ENCODE peak calls at places on chromosome 1, in eight cellular contexts. C, L, J, T, R, Z, O and H are unnamed samples.

GRCh38 chr1:234698624-234699023 is 88.6 kb upstream of the IRF2BP2 start:
- DNase-seq in J (no peak), T (no peak), R (no peak), Z (no peak), O (no peak), C (no peak), L (no peak), H (no peak)

GRCh38 chr1:154733621-154734020 is 125.6 kb upstream of the ADAR start:
- DNase-seq in T (no peak), O (no peak), Z (no peak), J (no peak), L (no peak), R (no peak), C (no peak), H (no peak)

GRCh38 chr1:248841702-248842395 is 3.8 kb downstream of the ZNF672 start:
- DNase-seq in R (peak), Z (no peak), O (peak), T (peak), L (peak), J (no peak), C (no peak), H (peak)

GRCh38 chr1:226061793-226062557 is 541 bp upstream of the H3-3A start:
- DNase-seq in Z (peak), L (peak), R (peak), T (peak), J (peak), C (no peak), O (peak), H (peak)

GRCh38 chr1:225896937-225897549 is 8.1 kb upstream of the LEFTY1 start:
- DNase-seq in O (no peak), R (peak), J (no peak), T (peak), Z (no peak), C (no peak), L (peak), H (no peak)

GRCh38 chr1:197614916-197615692 is 160.2 kb downstream of the DENND1B start:
- DNase-seq in O (no peak), Z (no peak), C (peak), R (peak), J (peak), T (peak), L (peak), H (peak)

GRCh38 chr1:162674018-162674608 is 41.8 kb downstream of the DDR2 start:
- DNase-seq in L (no peak), T (no peak), Z (no peak), C (no peak), O (no peak), J (no peak), R (no peak), H (no peak)

GRCh38 chr1:238488406-238488805 is 597.7 kb upstream of the ZP4 start:
- DNase-seq in O (no peak), T (no peak), J (no peak), C (no peak), R (no peak), Z (no peak), L (no peak), H (no peak)

GRCh38 chr1:12601690-12602632 is 16.0 kb downstream of the DHRS3 start:
- DNase-seq in Z (no peak), J (peak), C (peak), R (no peak), T (no peak), O (peak), L (no peak), H (peak)

GRCh38 chr1:13823936-13824335 is 123.9 kb downstream of the PRDM2 start:
- DNase-seq in T (no peak), J (no peak), L (no peak), R (no peak), C (no peak), Z (no peak), O (no peak), H (no peak)

GRCh38 chr1:222889445-222889844 is 74.6 kb downstream of the DISP1 start:
- DNase-seq in Z (no peak), J (no peak), C (no peak), T (no peak), L (no peak), O (no peak), R (no peak), H (no peak)

GRCh38 chr1:111203681-111204210 is 3.3 kb upstream of the DENND2D start:
- DNase-seq in T (peak), J (peak), C (no peak), O (peak), L (peak), R (peak), Z (no peak), H (peak)

GRCh38 chr1:31523012-31523411 is 53.3 kb upstream of the TINAGL1 start:
- DNase-seq in Z (no peak), T (no peak), J (no peak), O (no peak), C (no peak), L (no peak), R (no peak), H (no peak)

GRCh38 chr1:228282329-228283042 is 74.6 kb downstream of the OBSCN start:
- DNase-seq in J (peak), L (no peak), Z (no peak), C (no peak), O (no peak), R (no peak), T (no peak), H (no peak)

GRCh38 chr1:12177999-12178441 is 11.2 kb downstream of the TNFRSF1B start:
- DNase-seq in T (peak), R (peak), L (peak), J (peak), O (peak), Z (no peak), C (no peak), H (no peak)

GRCh38 chr1:204080163-204080903 is 7.4 kb downstream of the SOX13 start:
- DNase-seq in C (no peak), J (peak), Z (peak), O (peak), L (no peak), R (no peak), T (no peak), H (no peak)

GRCh38 chr1:197638316-197638715 is 137.0 kb downstream of the DENND1B start:
- DNase-seq in T (no peak), Z (no peak), L (no peak), J (no peak), C (no peak), R (no peak), O (no peak), H (no peak)

GRCh38 chr1:107477233-107477632 is 336.4 kb downstream of the NTNG1 start:
- DNase-seq in R (peak), T (no peak), J (no peak), Z (no peak), O (no peak), L (peak), C (no peak), H (peak)

GRCh38 chr1:91015794-91016550 is 5.9 kb downstream of the ZNF644 start:
- DNase-seq in T (no peak), J (no peak), L (no peak), R (no peak), O (no peak), C (no peak), Z (no peak), H (no peak)

GRCh38 chr1:21663251-21663950 is 5.8 kb downstream of the RAP1GAP start:
- DNase-seq in C (no peak), O (peak), L (no peak), R (no peak), T (no peak), J (peak), Z (no peak), H (no peak)

GRCh38 chr1:207808911-207809555 is 57.2 kb downstream of the CD46 start:
- DNase-seq in C (no peak), O (no peak), T (no peak), Z (no peak), R (no peak), L (no peak), J (no peak), H (no peak)

GRCh38 chr1:184792450-184792969 is 37.9 kb upstream of the EDEM3 start:
- DNase-seq in O (peak), T (no peak), Z (no peak), R (no peak), C (no peak), L (no peak), J (peak), H (peak)

GRCh38 chr1:177567393-177567792 is 396.6 kb downstream of the BRINP2 start:
- DNase-seq in L (no peak), Z (no peak), J (no peak), C (no peak), O (no peak), T (no peak), R (no peak), H (no peak)

GRCh38 chr1:172180886-172181285 is 239.6 kb upstream of the C1orf105 start:
- DNase-seq in R (peak), T (peak), O (peak), Z (no peak), C (no peak), J (peak), L (peak), H (no peak)

GRCh38 chr1:151980287-151981177 is 13.1 kb downstream of the S100A10 start:
- DNase-seq in T (no peak), R (no peak), C (no peak), Z (no peak), O (peak), J (peak), L (no peak), H (no peak)

GRCh38 chr1:218496561-218496960 is 151.4 kb downstream of the TGFB2 start:
- DNase-seq in J (no peak), R (no peak), L (no peak), T (no peak), C (peak), O (no peak), Z (no peak), H (no peak)

GRCh38 chr1:171668372-171668771 is 15.9 kb upstream of the MYOC start:
- DNase-seq in O (no peak), R (no peak), J (no peak), Z (no peak), C (no peak), T (no peak), L (no peak), H (no peak)

GRCh38 chr1:77290576-77290975 is 8.8 kb downstream of the AK5 start:
- DNase-seq in T (no peak), R (no peak), C (no peak), J (no peak), Z (no peak), L (no peak), O (no peak), H (no peak)